ENCODE peak calls at places on chromosomes 6 and 20, in four cellular contexts. X is heart left ventricle, D is HCT116, V is HepG2. G is an unnamed sample.

GRCh38 chr6:4169028-4169789 is 33.8 kb upstream of the ECI2 start:
- DNase-seq in X (no peak), D (no peak), V (no peak), G (no peak)

GRCh38 chr6:161080263-161080970 is 88.8 kb downstream of the MAP3K4 start:
- DNase-seq in X (no peak), D (no peak), V (no peak), G (no peak)

GRCh38 chr6:3176562-3177355 is 19.4 kb upstream of the TUBB2A start:
- DNase-seq in X (peak), D (peak), V (peak), G (no peak)

GRCh38 chr6:109821494-109821893 is 130.4 kb downstream of the FIG4 start:
- DNase-seq in X (no peak), D (no peak), V (no peak), G (no peak)

GRCh38 chr6:77015350-77015749 is 447.9 kb downstream of the HTR1B start:
- DNase-seq in X (no peak), D (no peak), V (no peak), G (no peak)

GRCh38 chr20:49559411-49560081 is 8.4 kb downstream of the PTGIS start:
- DNase-seq in X (no peak), D (no peak), V (no peak), G (no peak)

GRCh38 chr6:5337573-5337972 is 76.3 kb downstream of the FARS2 start:
- DNase-seq in X (no peak), D (no peak), V (no peak), G (no peak)

GRCh38 chr6:154414021-154414813 is 57.6 kb upstream of the IPCEF1 start:
- DNase-seq in X (no peak), D (no peak), V (peak), G (no peak)

GRCh38 chr20:26208296-26209091 is 511.8 kb upstream of the ZNF337 start:
- DNase-seq in X (no peak), D (no peak), V (no peak), G (no peak)

GRCh38 chr20:45400346-45401031 is 7.6 kb upstream of the DBNDD2 start:
- DNase-seq in X (no peak), D (no peak), V (no peak), G (no peak)

GRCh38 chr6:90286884-90287488 is 9.7 kb downstream of the BACH2 start:
- DNase-seq in X (no peak), D (peak), V (peak), G (peak)

GRCh38 chr6:127547215-127547614 is 28.1 kb upstream of the MTCL3 start:
- DNase-seq in X (no peak), D (no peak), V (no peak), G (no peak)

GRCh38 chr20:21096321-21097043 is 9.7 kb downstream of the LINC00237 start:
- DNase-seq in X (no peak), D (peak), V (peak), G (no peak)

GRCh38 chr6:167030222-167031072 is 31.2 kb downstream of the CEP43 start:
- DNase-seq in X (no peak), D (no peak), V (no peak), G (no peak)

GRCh38 chr20:11124849-11125505 is 451.2 kb upstream of the JAG1 start:
- DNase-seq in X (no peak), D (no peak), V (no peak), G (no peak)

GRCh38 chr6:64034840-64035656 is 399.4 kb downstream of the PHF3 start:
- DNase-seq in X (no peak), D (no peak), V (no peak), G (no peak)

GRCh38 chr6:37137881-37138568 is 31.9 kb upstream of the PIM1 start:
- DNase-seq in X (no peak), D (no peak), V (peak), G (no peak)

GRCh38 chr6:117540670-117541069 is 58.2 kb downstream of the DCBLD1 start:
- DNase-seq in X (no peak), D (no peak), V (no peak), G (no peak)

GRCh38 chr6:165987483-165988305 is 180.0 kb downstream of the TBXT start:
- DNase-seq in X (peak), D (no peak), V (no peak), G (no peak)

GRCh38 chr20:2946988-2947961 is 74.0 kb downstream of the PTPRA start:
- DNase-seq in X (no peak), D (no peak), V (peak), G (peak)

GRCh38 chr6:40881501-40881900 is 157.5 kb downstream of the UNC5CL start:
- DNase-seq in X (no peak), D (no peak), V (no peak), G (no peak)

DNA sequence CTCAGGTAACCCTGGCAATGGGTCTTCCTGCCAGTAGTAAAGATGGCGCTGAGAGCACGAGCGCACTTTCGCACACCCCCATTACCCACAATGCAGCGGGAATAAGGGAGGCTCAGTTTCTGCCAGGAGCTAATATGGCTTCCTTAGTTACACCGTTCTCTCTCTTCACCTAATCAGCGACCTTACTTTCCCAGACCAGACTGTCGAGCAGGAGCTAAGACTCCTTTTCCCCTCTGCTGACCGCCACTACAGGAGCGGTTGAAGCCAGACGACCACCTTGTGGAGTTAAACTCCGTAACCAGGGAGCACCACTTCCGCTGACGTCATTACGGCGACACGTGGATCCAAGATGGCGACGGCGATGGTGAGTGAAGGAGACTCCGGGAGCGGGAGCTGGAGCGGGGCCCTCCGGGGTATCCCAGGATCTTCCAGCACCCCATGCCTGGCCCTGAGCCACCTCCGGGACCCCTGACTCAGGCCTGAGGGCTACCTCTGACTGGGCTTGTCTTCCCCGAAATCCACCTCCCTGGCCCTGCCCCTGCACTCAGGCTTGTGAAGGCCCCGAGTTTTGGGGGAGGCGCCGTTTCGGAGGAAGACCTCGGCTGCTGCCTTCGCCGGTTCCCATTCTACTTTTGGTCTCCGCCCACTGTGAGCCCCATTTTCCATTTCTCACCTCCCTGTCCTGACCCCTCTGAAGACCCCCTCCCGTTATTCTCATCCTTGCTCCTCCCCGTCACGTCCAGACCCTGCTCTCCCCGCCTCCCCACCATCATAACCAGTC is at the start of gene TM9SF4:
- DNase-seq in X (peak), D (peak), V (peak), G (peak)
- TF ChIP-seq POLR2A in X (no peak), D (peak), V (peak), G (peak)

GRCh38 chr6:106051241-106051640 is 34.9 kb upstream of the PRDM1 start:
- DNase-seq in X (no peak), D (no peak), V (no peak), G (no peak)
- TF ChIP-seq POLR2A in X (no peak), D (no peak), V (no peak), G (no peak)

DNA sequence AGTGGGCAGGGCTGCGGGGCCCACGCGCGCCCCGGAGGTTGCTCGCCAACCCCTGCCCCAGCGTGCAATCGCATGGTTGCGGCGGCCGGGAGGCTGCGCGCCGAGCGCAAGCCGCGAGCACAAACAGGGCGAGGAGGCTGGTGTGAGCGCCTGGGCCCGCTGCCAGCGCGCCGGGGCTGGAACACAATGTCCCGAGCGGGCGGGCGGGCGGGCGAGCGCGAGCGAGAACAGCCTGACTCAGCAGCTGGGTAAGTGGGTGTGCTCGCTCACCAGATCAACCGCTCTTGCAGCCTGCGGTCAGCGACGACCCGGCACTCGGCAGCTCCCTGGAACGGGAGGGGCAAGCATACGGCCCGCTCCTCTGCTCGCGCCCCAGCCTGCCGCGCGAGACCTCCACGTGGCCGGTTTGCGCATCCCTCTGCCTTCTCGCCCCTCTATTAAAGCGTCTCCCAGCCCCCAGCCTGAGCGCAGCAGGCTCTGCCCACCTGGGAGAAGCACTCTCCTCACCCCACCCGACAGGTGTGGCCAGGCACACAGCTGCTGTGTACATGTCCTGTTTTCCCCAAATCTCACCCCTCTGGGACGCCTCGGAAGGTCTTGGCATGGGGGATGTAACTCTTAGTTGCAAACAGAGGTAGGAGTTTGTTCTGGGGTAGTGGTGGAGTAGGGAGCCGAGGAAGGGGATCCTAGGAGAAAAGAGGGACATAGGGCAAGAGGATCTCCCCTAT is 8.7 kb upstream of the ARMC12 start:
- DNase-seq in X (peak), D (no peak), V (peak), G (peak)
- TF ChIP-seq POLR2A in X (peak), D (no peak), V (no peak), G (no peak)

DNA sequence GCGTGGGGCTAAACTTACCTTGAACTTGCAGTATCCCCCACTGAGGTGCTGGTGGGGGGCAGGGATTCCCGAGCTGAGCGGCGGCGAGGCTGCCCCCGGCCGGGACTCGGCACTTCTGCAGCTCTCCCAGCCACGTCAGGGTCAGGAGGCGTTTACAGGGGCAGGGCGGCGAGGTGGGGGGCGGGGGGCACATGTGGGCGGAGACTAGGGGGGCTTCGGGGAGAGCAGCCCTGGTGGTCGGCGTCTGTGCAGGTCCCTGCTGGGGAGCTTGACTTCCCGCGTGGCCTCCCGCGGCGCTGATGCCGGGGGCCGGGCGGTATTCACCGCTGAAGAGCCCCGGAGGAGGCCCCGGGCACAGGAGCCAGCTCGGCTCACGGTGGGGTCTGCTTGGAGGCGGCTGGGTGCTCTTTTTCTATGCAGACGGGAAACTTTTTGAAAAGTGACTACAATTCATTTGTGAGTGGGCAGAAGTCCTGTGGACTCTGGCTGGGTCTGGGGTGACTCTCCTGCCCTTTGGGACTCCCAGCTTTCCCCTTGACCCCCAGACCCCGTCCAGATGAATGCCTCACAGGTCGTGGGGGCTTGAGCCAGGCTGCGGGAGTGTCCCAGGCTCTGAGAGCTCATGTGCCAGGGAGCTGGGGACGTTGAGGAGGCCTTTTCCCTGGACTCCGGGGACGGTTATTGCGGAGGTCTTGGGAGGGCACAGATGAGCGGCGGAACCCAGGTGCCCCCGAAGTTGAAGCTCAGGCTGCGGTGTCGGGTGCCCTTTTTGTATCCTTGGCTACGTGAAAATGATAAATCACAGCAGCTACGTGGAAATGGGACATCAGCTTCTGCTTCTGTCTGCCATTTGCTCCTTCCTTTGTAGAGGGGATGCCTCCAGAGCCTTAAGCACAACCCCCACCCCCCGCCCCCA is 75.9 kb upstream of the GATA5 start:
- DNase-seq in X (no peak), D (no peak), V (no peak), G (no peak)
- TF ChIP-seq POLR2A in X (no peak), D (no peak), V (no peak), G (no peak)

GRCh38 chr6:142152731-142153130 is 5.7 kb downstream of the VTA1 start:
- DNase-seq in X (no peak), D (no peak), V (no peak), G (no peak)

DNA sequence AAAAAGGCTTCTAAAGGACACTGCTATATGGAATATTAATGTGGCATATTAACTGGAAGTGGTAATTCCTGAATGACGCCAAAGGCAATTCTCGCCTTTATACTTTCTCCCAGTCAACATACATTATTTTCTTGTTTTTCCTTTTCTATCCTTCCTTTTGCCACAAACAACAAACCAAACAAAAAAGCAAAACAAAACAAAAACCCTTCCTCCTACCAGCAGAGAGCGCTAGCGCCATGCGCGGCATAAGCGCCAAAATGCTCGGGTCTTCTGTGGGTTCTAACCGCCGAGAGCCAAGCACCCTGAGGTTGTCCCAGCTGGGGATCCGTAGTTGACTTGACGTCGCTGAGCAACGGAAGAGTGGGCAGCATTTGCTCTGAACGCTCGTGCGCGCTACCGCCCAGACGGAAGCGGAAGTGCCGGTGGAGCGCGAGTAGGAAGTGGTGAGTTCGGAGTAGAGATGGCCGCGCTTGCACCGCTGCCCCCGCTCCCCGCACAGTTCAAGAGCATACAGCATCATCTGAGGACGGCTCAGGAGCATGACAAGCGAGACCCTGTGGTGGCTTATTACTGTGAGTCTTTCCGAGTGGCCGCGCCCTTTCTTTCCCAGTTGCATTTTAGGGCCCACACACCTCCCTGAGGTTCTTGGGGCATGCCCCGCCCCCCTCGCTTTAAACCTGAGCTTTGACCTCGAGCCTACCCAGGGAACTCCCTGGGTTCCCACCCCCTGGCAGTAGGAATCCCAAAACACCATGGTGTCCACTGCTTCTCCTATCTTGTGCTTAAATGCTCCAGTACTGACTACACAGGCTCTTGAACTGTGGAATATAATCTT is at the start of the genes NMBR and VTA1:
- DNase-seq in X (peak), D (peak), V (peak), G (peak)
- TF ChIP-seq POLR2A in X (no peak), D (peak), V (peak), G (no peak)

DNA sequence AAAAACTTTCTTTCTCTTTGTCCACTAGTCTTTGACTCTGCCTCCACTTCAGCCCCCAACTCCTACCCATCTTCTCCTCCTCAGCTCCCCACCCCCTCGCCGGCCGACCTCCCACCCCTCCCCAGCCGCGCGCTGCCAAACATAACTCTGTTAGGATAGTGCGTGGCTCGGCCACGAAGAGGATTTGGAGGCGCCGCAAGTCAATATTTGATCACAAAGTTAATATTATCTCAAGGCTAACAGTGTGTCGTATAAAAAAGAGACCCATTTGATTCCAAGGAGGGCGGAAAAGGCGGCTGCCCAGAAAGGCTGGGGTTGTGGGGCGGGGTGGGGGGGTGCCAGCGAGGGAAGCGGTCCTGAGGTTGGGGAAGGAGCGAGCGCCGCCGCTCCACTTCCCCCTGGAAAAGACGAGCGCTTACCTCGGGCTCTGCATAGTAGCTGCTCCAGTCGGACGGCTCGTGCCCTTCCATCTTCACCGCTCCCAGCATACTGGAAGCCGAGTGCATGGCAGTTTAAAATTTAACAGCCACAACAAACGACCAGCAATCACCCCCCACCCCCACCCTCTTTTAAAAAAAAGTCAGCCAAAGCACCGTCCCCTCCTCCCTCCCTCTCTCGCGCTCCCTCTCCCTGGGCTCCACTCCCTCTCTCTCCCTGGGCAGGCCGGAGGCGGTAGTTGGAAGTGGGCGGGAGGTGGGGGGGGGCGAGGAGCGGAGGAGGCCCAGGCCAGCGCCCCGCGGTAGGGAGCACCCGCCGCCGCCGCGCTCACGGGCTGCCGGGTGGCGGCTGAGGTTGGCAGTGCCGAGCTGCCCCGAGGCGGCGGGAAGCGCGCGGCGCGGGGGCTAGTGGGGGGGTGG is at the start of gene FOXA2:
- DNase-seq in X (no peak), D (no peak), V (peak), G (no peak)
- TF ChIP-seq POLR2A in X (no peak), D (no peak), V (peak), G (no peak)

GRCh38 chr6:31680841-31681671 is at the start of gene LY6G5C:
- DNase-seq in X (peak), D (peak), V (peak), G (peak)
- TF ChIP-seq POLR2A in X (no peak), D (no peak), V (no peak), G (peak)

GRCh38 chr20:37337208-37337955 is 8.6 kb upstream of the SRC start:
- DNase-seq in X (no peak), D (no peak), V (peak), G (no peak)
- TF ChIP-seq POLR2A in X (no peak), D (no peak), V (no peak), G (no peak)